ENCODE peak calls at places on chromosomes 4 and X, in nine cellular contexts. N is naive thymus-derived CD4-positive, alpha-beta T cell; L is nephron progenitor cell; M is T-helper 1 cell; K is hepatocyte; G is stimulated activated CD4-positive, alpha-beta T cell treated with anti-CD3 and anti-CD28 coated beads, Interleukin-15, amount 100 ng/mL, for 24 hours; J is COR-L47; A is EH; F is cardiac fibroblast. V is an unnamed sample.

GRCh38 chrX:155995476-155995875 is 2.0 kb upstream of the IL9R start:
- DNase-seq in L (no peak), G (no peak), J (no peak), A (no peak), K (no peak), M (no peak), F (no peak), N (no peak), V (no peak)

GRCh38 chrX:52556741-52557140 is 39.9 kb upstream of the XAGE1B start:
- DNase-seq in M (no peak), K (no peak), L (no peak), N (no peak), J (no peak), G (no peak), F (no peak), A (no peak), V (no peak)

GRCh38 chr4:110622841-110623709 is at the start of gene PITX2:
- DNase-seq in M (no peak), J (no peak), A (peak; percentile 89), F (peak; percentile 88), K (peak; percentile 98), N (no peak), L (peak; percentile 99), G (peak; percentile 78), V (no peak)

GRCh38 chr4:24765331-24765990 is 29.9 kb upstream of the SOD3 start:
- DNase-seq in F (no peak), M (no peak), A (peak; percentile 74), G (no peak), K (no peak), J (no peak), N (no peak), L (no peak), V (no peak)

GRCh38 chr4:26141101-26141830 is 179.5 kb upstream of the RBPJ start:
- DNase-seq in A (peak; percentile 69), M (no peak), L (no peak), F (no peak), K (peak; percentile 32), G (no peak), N (no peak), J (no peak), V (peak; percentile 3)

GRCh38 chr4:28565434-28565833 is 1704.8 kb downstream of the STIM2 start:
- DNase-seq in G (no peak), J (no peak), M (no peak), N (no peak), A (no peak), K (no peak), L (no peak), F (no peak), V (no peak)

GRCh38 chrX:19723427-19723826 is 164.0 kb downstream of the SH3KBP1 start:
- DNase-seq in G (no peak), F (no peak), J (no peak), N (no peak), L (no peak), M (no peak), K (no peak), A (peak; percentile 43), V (no peak)

GRCh38 chr4:118865091-118865708 is 23.5 kb upstream of the SYNPO2 start:
- DNase-seq in M (no peak), G (peak; percentile 12), K (peak; percentile 78), F (peak; percentile 68), A (peak; percentile 63), N (no peak), L (peak; percentile 18), J (peak; percentile 61), V (peak; percentile 54)

GRCh38 chr4:137131201-137131600 is 401.1 kb downstream of the PCDH18 start:
- DNase-seq in J (no peak), F (no peak), M (no peak), G (no peak), K (no peak), A (no peak), N (no peak), L (no peak), V (no peak)

GRCh38 chr4:123832173-123833026 is 435.8 kb downstream of the SPRY1 start:
- DNase-seq in N (no peak), A (peak; percentile 100), F (peak; percentile 100), G (no peak), L (no peak), M (no peak), J (no peak), K (peak; percentile 65), V (no peak)

GRCh38 chr4:7772708-7773385 is 166.8 kb downstream of the AFAP1 start:
- DNase-seq in J (no peak), L (peak; percentile 48), F (no peak), A (peak; percentile 37), N (no peak), G (no peak), M (no peak), K (no peak), V (no peak)

GRCh38 chrX:30196322-30196721 is 19.0 kb upstream of the MAGEB2 start:
- DNase-seq in A (peak; percentile 18), F (no peak), J (no peak), L (no peak), N (no peak), K (peak; percentile 37), M (no peak), G (no peak), V (peak; percentile 19)

GRCh38 chr4:145635630-145636029 is 16.4 kb downstream of the MMAA start:
- DNase-seq in N (no peak), M (no peak), F (peak; percentile 35), G (no peak), K (no peak), J (no peak), A (peak; percentile 5), L (no peak), V (no peak)

GRCh38 chr4:7439699-7440098 is 5.0 kb upstream of the PSAPL1 start:
- DNase-seq in L (no peak), K (no peak), F (no peak), G (no peak), J (no peak), N (no peak), A (no peak), M (no peak), V (no peak)

GRCh38 chr4:153212755-153213154 is 8.5 kb downstream of the TRIM2 start:
- DNase-seq in J (no peak), L (no peak), F (no peak), M (no peak), N (no peak), K (no peak), G (no peak), A (peak; percentile 9), V (no peak)

GRCh38 chrX:17164936-17165335 is 210.1 kb upstream of the NHS start:
- DNase-seq in M (no peak), G (no peak), A (peak; percentile 10), J (no peak), N (no peak), K (no peak), F (peak; percentile 1), L (no peak), V (no peak)

GRCh38 chrX:19958530-19959486 is 32.1 kb downstream of the BCLAF3 start:
- DNase-seq in L (no peak), M (no peak), F (no peak), K (no peak), G (no peak), A (no peak), N (no peak), J (no peak), V (no peak)

GRCh38 chrX:125090046-125090445 is 229.6 kb upstream of the TEX13C start:
- DNase-seq in G (no peak), L (no peak), M (no peak), F (no peak), A (no peak), K (no peak), J (peak; percentile 43), N (no peak), V (peak; percentile 79)

GRCh38 chrX:150499240-150499639 is 69.2 kb upstream of the MTM1 start:
- DNase-seq in F (no peak), G (no peak), N (no peak), M (no peak), A (no peak), J (no peak), K (no peak), L (no peak), V (no peak)

GRCh38 chr4:54209617-54210016 is 19.5 kb upstream of the PDGFRA start:
- DNase-seq in K (no peak), A (no peak), M (no peak), F (no peak), J (no peak), G (no peak), L (no peak), N (no peak), V (no peak)

GRCh38 chr4:181007751-181008150 is 1235.5 kb upstream of the TENM3 start:
- DNase-seq in N (no peak), J (no peak), M (no peak), G (no peak), L (no peak), F (no peak), A (no peak), K (no peak), V (no peak)

GRCh38 chr4:42391981-42392380 is 5.3 kb upstream of the SHISA3 start:
- DNase-seq in F (peak; percentile 9), J (no peak), L (no peak), N (no peak), K (no peak), G (no peak), M (no peak), A (no peak), V (no peak)

GRCh38 chr4:120692964-120693363 is 229.6 kb downstream of the PRDM5 start:
- DNase-seq in L (no peak), A (peak; percentile 83), F (peak; percentile 95), G (no peak), N (no peak), J (peak; percentile 21), K (peak; percentile 78), M (no peak), V (no peak)

GRCh38 chr4:2932561-2932950 is 30.6 kb downstream of the NOP14 start:
- DNase-seq in J (no peak), N (no peak), L (no peak), A (no peak), K (no peak), M (no peak), G (no peak), F (no peak), V (no peak)

GRCh38 chr4:20464381-20464780 is 212.7 kb downstream of the SLIT2 start:
- DNase-seq in K (peak; percentile 6), M (no peak), A (peak; percentile 75), L (no peak), F (peak; percentile 73), N (no peak), G (no peak), J (no peak), V (no peak)

GRCh38 chrX:1306909-1307625 is 29.5 kb upstream of the IL3RA start:
- DNase-seq in A (no peak), J (no peak), M (no peak), N (no peak), G (no peak), F (no peak), K (no peak), L (no peak), V (no peak)

GRCh38 chrX:103716967-103717366 is 6.3 kb downstream of the TMEM31 start:
- DNase-seq in L (no peak), G (no peak), N (no peak), K (peak; percentile 58), A (peak; percentile 91), M (no peak), J (no peak), F (peak; percentile 93), V (peak; percentile 77)

GRCh38 chr4:3681191-3681590 is 85.0 kb upstream of the ADRA2C start:
- DNase-seq in N (no peak), A (no peak), J (no peak), K (no peak), F (no peak), L (no peak), G (no peak), M (no peak), V (no peak)

GRCh38 chr4:7339751-7340552 is 94.8 kb downstream of the PSAPL1 start:
- DNase-seq in N (no peak), A (no peak), L (no peak), J (no peak), K (no peak), M (no peak), F (no peak), G (no peak), V (no peak)

GRCh38 chr4:61992351-61992750 is 792.2 kb downstream of the ADGRL3 start:
- DNase-seq in J (peak; percentile 51), N (no peak), G (no peak), M (no peak), L (no peak), F (no peak), A (no peak), K (no peak), V (peak; percentile 63)

GRCh38 chrX:1502241-1502640 is 34.7 kb downstream of the P2RY8 start:
- DNase-seq in N (no peak), A (no peak), F (no peak), M (no peak), G (no peak), K (no peak), L (no peak), J (no peak), V (no peak)

V was measured in NCI-H2081.